ENCODE peak calls at places on chromosomes 5 and 9, in seven cellular contexts. K, A, X, Q, G, O and F are unnamed samples.

GRCh38 chr5:77973253-77973609 is 197.1 kb upstream of the TBCA start:
- DNase-seq in K (no peak), A (no peak), X (no peak), Q (no peak), G (no peak), O (no peak), F (no peak)

GRCh38 chr5:146344155-146345118 is 5.8 kb downstream of the POU4F3 start:
- DNase-seq in K (no peak), A (no peak), X (no peak), Q (no peak), G (no peak), O (no peak), F (no peak)

GRCh38 chr5:83752700-83753099 is 32.0 kb upstream of the HAPLN1 start:
- DNase-seq in K (no peak), A (no peak), X (no peak), Q (no peak), G (no peak), O (no peak), F (no peak)

GRCh38 chr9:91746904-91747303 is 203.1 kb downstream of the ROR2 start:
- DNase-seq in K (no peak), A (peak), X (no peak), Q (peak), G (no peak), O (no peak), F (no peak)

GRCh38 chr5:157370967-157371366 is 89.0 kb upstream of the NIPAL4 start:
- DNase-seq in K (no peak), A (peak), X (no peak), Q (no peak), G (peak), O (no peak), F (no peak)

GRCh38 chr9:16870606-16871357 is at the start of gene BNC2:
- DNase-seq in K (peak), A (peak), X (no peak), Q (peak), G (peak), O (peak), F (no peak)

GRCh38 chr9:119004618-119004990 is 364.6 kb downstream of the BRINP1 start:
- DNase-seq in K (peak), A (peak), X (peak), Q (peak), G (no peak), O (peak), F (peak)

GRCh38 chr9:75190762-75191161 is 102.4 kb downstream of the OSTF1 start:
- DNase-seq in K (no peak), A (no peak), X (no peak), Q (no peak), G (no peak), O (no peak), F (no peak)

GRCh38 chr5:178121450-178122276 is 8.3 kb downstream of the N4BP3 start:
- DNase-seq in K (no peak), A (no peak), X (no peak), Q (peak), G (no peak), O (no peak), F (no peak)

GRCh38 chr9:2469681-2470141 is 151.9 kb upstream of the VLDLR start:
- DNase-seq in K (peak), A (peak), X (peak), Q (peak), G (peak), O (no peak), F (peak)

GRCh38 chr5:141994737-141995136 is 18.1 kb downstream of the GNPDA1 start:
- DNase-seq in K (no peak), A (no peak), X (no peak), Q (no peak), G (no peak), O (no peak), F (no peak)

GRCh38 chr9:131439224-131439623 is 45.3 kb downstream of the PRRC2B start:
- DNase-seq in K (no peak), A (no peak), X (no peak), Q (no peak), G (no peak), O (no peak), F (no peak)

GRCh38 chr9:5288591-5288990 is 15.9 kb downstream of the RLN2 start:
- DNase-seq in K (no peak), A (peak), X (no peak), Q (no peak), G (no peak), O (no peak), F (no peak)

GRCh38 chr9:75033789-75034473 is 5.8 kb upstream of the CARNMT1 start:
- DNase-seq in K (peak), A (peak), X (no peak), Q (no peak), G (no peak), O (no peak), F (no peak)